ENCODE peak calls at places on chromosomes 11 and 22, in five cellular contexts. One of them, this sample, is unnamed.

GRCh38 chr11:2591805-2592204 is 108.0 kb downstream of the KCNQ1OT1 start:
- DNase-seq in GM23248: no peak
- DNase-seq in heart left ventricle: no peak
- DNase-seq in HCT116: no peak
- DNase-seq in A549: no peak
- DNase-seq in this sample: no peak

GRCh38 chr22:44575344-44576268 is 77.6 kb upstream of the RTL6 start:
- DNase-seq in GM23248: no peak
- DNase-seq in heart left ventricle: no peak
- DNase-seq in HCT116: no peak
- DNase-seq in A549: no peak
- DNase-seq in this sample: no peak

GRCh38 chr11:31598454-31598853 is 88.9 kb downstream of the ELP4 start:
- DNase-seq in GM23248: no peak
- DNase-seq in heart left ventricle: no peak
- DNase-seq in HCT116: no peak
- DNase-seq in A549: no peak
- DNase-seq in this sample: no peak

GRCh38 chr11:74696932-74697687 is 34.1 kb downstream of the CHRDL2 start:
- DNase-seq in GM23248: peak
- DNase-seq in heart left ventricle: peak
- DNase-seq in HCT116: no peak
- DNase-seq in A549: peak
- DNase-seq in this sample: peak

GRCh38 chr11:67606477-67607295 is at the start of gene NDUFV1:
- DNase-seq in GM23248: peak
- DNase-seq in heart left ventricle: peak
- DNase-seq in HCT116: peak
- DNase-seq in A549: peak
- DNase-seq in this sample: peak

GRCh38 chr11:12086271-12087074 is 23.9 kb upstream of the MICAL2 start:
- DNase-seq in GM23248: peak
- DNase-seq in heart left ventricle: peak
- DNase-seq in HCT116: peak
- DNase-seq in A549: peak
- DNase-seq in this sample: peak

GRCh38 chr22:30541979-30542810 is 4.3 kb downstream of the SEC14L6 start:
- DNase-seq in GM23248: peak
- DNase-seq in heart left ventricle: no peak
- DNase-seq in HCT116: no peak
- DNase-seq in A549: no peak
- DNase-seq in this sample: no peak

GRCh38 chr11:107791343-107792048 is 67.1 kb downstream of the SLC35F2 start:
- DNase-seq in GM23248: no peak
- DNase-seq in heart left ventricle: no peak
- DNase-seq in HCT116: no peak
- DNase-seq in A549: no peak
- DNase-seq in this sample: no peak

GRCh38 chr22:28174509-28174908 is 255.5 kb upstream of the PITPNB start:
- DNase-seq in GM23248: no peak
- DNase-seq in heart left ventricle: no peak
- DNase-seq in HCT116: no peak
- DNase-seq in A549: no peak
- DNase-seq in this sample: no peak

GRCh38 chr11:121533556-121534050 is 80.8 kb upstream of the SORL1-AS1 start:
- DNase-seq in GM23248: no peak
- DNase-seq in heart left ventricle: no peak
- DNase-seq in HCT116: no peak
- DNase-seq in A549: no peak
- DNase-seq in this sample: no peak

GRCh38 chr11:84012171-84012826 is 726.1 kb upstream of the CCDC90B start:
- DNase-seq in GM23248: no peak
- DNase-seq in heart left ventricle: no peak
- DNase-seq in HCT116: no peak
- DNase-seq in A549: no peak
- DNase-seq in this sample: no peak

GRCh38 chr11:4511267-4511666 is 28.8 kb downstream of the OR52K1 start:
- DNase-seq in GM23248: no peak
- DNase-seq in heart left ventricle: no peak
- DNase-seq in HCT116: no peak
- DNase-seq in A549: no peak
- DNase-seq in this sample: no peak

GRCh38 chr11:127226959-127227358 is 226.4 kb upstream of the KIRREL3 start:
- DNase-seq in GM23248: peak
- DNase-seq in heart left ventricle: no peak
- DNase-seq in HCT116: no peak
- DNase-seq in A549: no peak
- DNase-seq in this sample: no peak

GRCh38 chr22:45129703-45130524 is 33.8 kb upstream of the NUP50 start:
- DNase-seq in GM23248: no peak
- DNase-seq in heart left ventricle: no peak
- DNase-seq in HCT116: no peak
- DNase-seq in A549: no peak
- DNase-seq in this sample: no peak

GRCh38 chr22:50523806-50524663 is 1.4 kb downstream of the SCO2 start:
- DNase-seq in GM23248: no peak
- DNase-seq in heart left ventricle: peak
- DNase-seq in HCT116: no peak
- DNase-seq in A549: no peak
- DNase-seq in this sample: no peak

GRCh38 chr11:18775492-18776292 is 15.9 kb downstream of the PTPN5 start:
- DNase-seq in GM23248: peak
- DNase-seq in heart left ventricle: peak
- DNase-seq in HCT116: peak
- DNase-seq in A549: peak
- DNase-seq in this sample: no peak

GRCh38 chr11:123062892-123063395 is 1.0 kb upstream of the HSPA8 start:
- DNase-seq in GM23248: peak
- DNase-seq in heart left ventricle: no peak
- DNase-seq in HCT116: no peak
- DNase-seq in A549: no peak
- DNase-seq in this sample: peak

GRCh38 chr22:46349238-46349637 is 13.7 kb downstream of the TRMU start:
- DNase-seq in GM23248: no peak
- DNase-seq in heart left ventricle: no peak
- DNase-seq in HCT116: no peak
- DNase-seq in A549: no peak
- DNase-seq in this sample: no peak

GRCh38 chr11:119359365-119360229 is 13.1 kb upstream of the MFRP start:
- DNase-seq in GM23248: no peak
- DNase-seq in heart left ventricle: no peak
- DNase-seq in HCT116: no peak
- DNase-seq in A549: no peak
- DNase-seq in this sample: no peak

GRCh38 chr11:114110948-114111347 is 51.4 kb downstream of the ZBTB16 start:
- DNase-seq in GM23248: no peak
- DNase-seq in heart left ventricle: peak
- DNase-seq in HCT116: no peak
- DNase-seq in A549: no peak
- DNase-seq in this sample: no peak

GRCh38 chr11:44837650-44838049 is 110.9 kb downstream of the TSPAN18 start:
- DNase-seq in GM23248: peak
- DNase-seq in heart left ventricle: no peak
- DNase-seq in HCT116: no peak
- DNase-seq in A549: no peak
- DNase-seq in this sample: peak

GRCh38 chr22:44497218-44497903 is 672 bp downstream of the RTL6 start:
- DNase-seq in GM23248: peak
- DNase-seq in heart left ventricle: no peak
- DNase-seq in HCT116: no peak
- DNase-seq in A549: no peak
- DNase-seq in this sample: no peak

GRCh38 chr11:33835143-33835878 is 56.6 kb downstream of the LMO2 start:
- DNase-seq in GM23248: peak
- DNase-seq in heart left ventricle: no peak
- DNase-seq in HCT116: peak
- DNase-seq in A549: peak
- DNase-seq in this sample: peak

DNA sequence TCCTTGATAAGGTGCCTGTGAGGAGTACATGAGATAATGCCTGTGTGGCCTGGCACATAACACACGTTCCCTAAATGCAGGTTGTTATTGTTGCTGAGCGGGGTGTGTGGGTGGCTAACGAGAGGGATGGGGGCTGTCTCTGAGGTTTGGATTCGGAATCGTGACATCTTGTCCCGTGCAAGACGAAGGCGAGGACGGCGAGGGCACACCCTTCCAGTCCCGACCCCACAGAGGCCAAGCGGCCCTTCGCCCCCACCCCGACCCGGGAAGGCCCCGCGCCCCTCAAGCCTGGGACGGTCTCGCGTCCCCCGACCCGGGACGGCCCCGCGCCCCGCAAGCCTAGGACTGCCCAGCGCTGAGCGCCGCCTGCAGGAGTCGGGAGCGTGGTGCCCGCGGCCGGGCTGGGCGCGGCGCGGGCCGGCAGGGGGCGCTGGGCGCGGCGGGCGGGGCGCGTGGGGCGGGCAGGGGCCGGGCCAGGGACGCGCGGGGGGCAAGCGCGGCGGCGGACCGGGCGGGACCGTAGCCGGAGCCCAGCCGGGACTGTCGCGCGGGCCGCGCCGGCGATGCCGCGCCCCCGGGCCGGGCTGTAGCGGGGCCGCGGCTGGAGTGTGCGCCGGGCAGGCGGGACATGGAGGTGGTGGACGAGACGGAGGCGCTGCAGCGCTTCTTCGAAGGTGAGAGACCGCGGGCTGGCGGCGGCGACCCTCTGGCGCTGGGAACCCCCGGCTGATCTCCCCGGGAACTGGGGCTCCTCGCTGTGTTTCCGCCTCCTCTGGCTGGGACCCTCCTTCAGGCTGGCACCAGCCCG is at the start of gene MYRF:
- DNase-seq in GM23248: peak
- DNase-seq in heart left ventricle: peak
- DNase-seq in HCT116: no peak
- DNase-seq in A549: no peak
- DNase-seq in this sample: no peak
- H3K27ac ChIP-seq in GM23248: no peak
- H3K27ac ChIP-seq in heart left ventricle: no peak
- H3K27ac ChIP-seq in HCT116: peak
- H3K27ac ChIP-seq in A549: peak
- H3K27ac ChIP-seq in this sample: no peak

DNA sequence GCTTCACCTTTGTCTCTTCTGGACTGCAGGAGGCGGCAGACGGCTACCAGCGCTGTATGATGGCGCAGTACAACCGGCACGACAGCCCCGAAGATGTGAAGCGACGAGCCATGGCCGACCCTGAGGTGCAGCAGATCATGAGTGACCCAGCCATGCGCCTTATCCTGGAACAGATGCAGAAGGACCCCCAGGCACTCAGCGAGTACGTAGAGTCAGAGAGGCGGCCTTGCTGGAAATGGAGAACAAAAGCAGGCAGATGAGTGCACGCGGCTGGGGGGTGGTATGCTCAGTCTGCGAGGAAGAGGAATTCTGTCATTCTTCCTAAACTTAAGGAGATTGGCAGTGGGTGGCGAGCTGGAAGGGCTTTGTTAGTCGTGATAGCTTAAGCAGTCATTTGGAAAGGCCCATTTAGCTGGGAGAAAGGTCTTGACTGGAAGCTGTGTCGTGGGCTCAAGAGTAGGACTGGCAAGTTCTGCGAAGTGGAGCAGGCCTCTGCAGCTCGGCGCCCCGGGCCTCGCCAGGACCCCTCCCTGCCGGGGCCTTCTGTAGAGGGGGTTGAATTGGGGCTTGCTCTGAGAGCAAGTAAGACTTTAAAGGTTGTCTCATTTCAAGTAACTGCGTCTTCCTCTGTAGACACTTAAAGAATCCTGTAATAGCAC is 3.0 kb upstream of the FERMT3 start:
- DNase-seq in GM23248: no peak
- DNase-seq in heart left ventricle: peak
- DNase-seq in HCT116: no peak
- DNase-seq in A549: no peak
- DNase-seq in this sample: no peak
- H3K27ac ChIP-seq in GM23248: no peak
- H3K27ac ChIP-seq in heart left ventricle: no peak
- H3K27ac ChIP-seq in HCT116: no peak
- H3K27ac ChIP-seq in A549: no peak
- H3K27ac ChIP-seq in this sample: peak

GRCh38 chr22:42711281-42711731 is 9.4 kb downstream of the A4GALT start:
- DNase-seq in GM23248: no peak
- DNase-seq in heart left ventricle: peak
- DNase-seq in HCT116: no peak
- DNase-seq in A549: no peak
- DNase-seq in this sample: no peak

GRCh38 chr22:42708393-42708792 is 12.3 kb downstream of the A4GALT start:
- DNase-seq in GM23248: no peak
- DNase-seq in heart left ventricle: peak
- DNase-seq in HCT116: no peak
- DNase-seq in A549: no peak
- DNase-seq in this sample: no peak

GRCh38 chr22:42714308-42714707 is 6.4 kb downstream of the A4GALT start:
- DNase-seq in GM23248: no peak
- DNase-seq in heart left ventricle: peak
- DNase-seq in HCT116: no peak
- DNase-seq in A549: no peak
- DNase-seq in this sample: no peak

GRCh38 chr22:42714768-42715430 is 5.8 kb downstream of the A4GALT start:
- DNase-seq in GM23248: peak
- DNase-seq in heart left ventricle: peak
- DNase-seq in HCT116: no peak
- DNase-seq in A549: no peak
- DNase-seq in this sample: no peak

DNA sequence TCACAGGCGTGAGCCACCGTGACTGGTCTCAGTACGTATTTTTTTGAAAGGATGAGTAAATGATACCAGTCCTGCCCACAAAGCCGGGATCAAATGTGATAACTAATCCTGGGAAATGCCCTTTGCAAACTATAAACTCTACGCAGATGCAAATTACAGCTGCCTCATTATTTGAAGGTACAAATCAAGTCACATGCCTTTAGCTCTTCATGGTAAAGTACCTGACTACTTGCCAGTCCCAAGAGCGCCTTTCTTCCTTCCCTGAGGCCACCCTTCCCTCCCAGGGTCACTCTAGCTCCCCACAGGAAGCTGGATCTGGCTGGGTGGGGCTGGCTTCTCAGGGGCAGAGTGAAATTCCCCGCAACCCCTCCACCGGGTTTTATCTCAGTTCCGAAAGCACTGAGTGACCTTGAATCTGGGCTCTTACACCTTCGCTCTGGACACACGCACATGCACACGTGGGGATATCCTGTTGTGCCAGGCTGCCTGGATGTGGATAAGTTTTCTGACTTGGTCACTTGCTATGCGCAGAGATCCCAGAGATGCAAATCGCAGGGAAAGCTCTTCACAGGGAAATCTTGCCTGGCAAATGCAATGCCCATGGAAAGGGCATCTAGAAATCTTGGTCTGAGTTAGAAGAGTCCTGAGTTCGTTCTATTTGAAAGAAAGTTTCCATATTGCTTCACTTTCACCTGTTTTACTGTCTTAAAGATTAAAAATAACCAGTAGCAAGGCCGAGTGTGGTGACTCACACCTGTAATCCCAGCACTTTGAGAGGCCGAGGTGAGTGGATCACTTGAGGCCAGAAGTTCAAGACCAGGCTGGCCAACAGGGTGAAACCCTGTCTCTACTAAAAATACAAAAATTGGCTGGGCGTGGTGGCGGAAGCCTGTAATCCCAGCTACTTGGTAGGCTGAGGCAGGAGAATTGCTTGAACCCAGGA is 8.5 kb downstream of the A4GALT start:
- DNase-seq in GM23248: no peak
- DNase-seq in heart left ventricle: peak
- DNase-seq in HCT116: no peak
- DNase-seq in A549: no peak
- DNase-seq in this sample: no peak
- H3K27ac ChIP-seq in GM23248: no peak
- H3K27ac ChIP-seq in heart left ventricle: peak
- H3K27ac ChIP-seq in HCT116: no peak
- H3K27ac ChIP-seq in A549: no peak
- H3K27ac ChIP-seq in this sample: no peak

GRCh38 chr11:78833237-78833636 is 258.6 kb upstream of the NARS2 start:
- DNase-seq in GM23248: no peak
- DNase-seq in heart left ventricle: no peak
- DNase-seq in HCT116: no peak
- DNase-seq in A549: no peak
- DNase-seq in this sample: no peak
- H3K27ac ChIP-seq in GM23248: no peak
- H3K27ac ChIP-seq in heart left ventricle: no peak
- H3K27ac ChIP-seq in HCT116: no peak
- H3K27ac ChIP-seq in A549: no peak
- H3K27ac ChIP-seq in this sample: no peak

This sample was measured in AG04450.